ENCODE peak calls at places on chromosomes 7 and 10, in ten cellular contexts. K is endothelial cell of umbilical vein, Q is Peyer's patch, W is adrenal gland, M is HCT116, J is body of pancreas, F is breast epithelium, X is esophagus squamous epithelium, Z is heart left ventricle, H is A549. B is an unnamed sample.

GRCh38 chr7:8831386-8831785 is 398.0 kb downstream of the NXPH1 start:
- DNase-seq in M (no peak), Q (no peak), F (no peak), J (no peak), H (no peak), K (no peak), X (no peak), Z (no peak), W (no peak), B (no peak)

GRCh38 chr10:121042342-121042741 is 191.2 kb downstream of the WDR11 start:
- DNase-seq in F (no peak), K (no peak), M (no peak), H (no peak), J (no peak), Q (no peak), Z (no peak), X (no peak), W (no peak), B (no peak)

GRCh38 chr7:87806150-87806549 is 70.0 kb downstream of the SLC25A40 start:
- DNase-seq in M (no peak), W (no peak), Q (no peak), J (no peak), X (no peak), F (no peak), Z (no peak), H (no peak), K (no peak), B (no peak)

GRCh38 chr7:7911756-7912155 is 56.8 kb upstream of the GLCCI1 start:
- DNase-seq in M (no peak), Z (no peak), J (no peak), H (no peak), F (no peak), X (no peak), K (no peak), Q (no peak), W (no peak), B (no peak)

GRCh38 chr10:4546500-4546899 is 279.5 kb upstream of the AKR1E2 start:
- DNase-seq in J (no peak), Q (no peak), W (no peak), K (no peak), Z (no peak), F (no peak), X (no peak), H (no peak), M (peak; percentile 16), B (no peak)

GRCh38 chr10:124944982-124945381 is 3.1 kb downstream of the ZRANB1 start:
- DNase-seq in H (no peak), M (no peak), Z (no peak), X (no peak), J (no peak), W (no peak), Q (no peak), F (no peak), K (no peak), B (no peak)

GRCh38 chr7:57216340-57216739 is 84.1 kb upstream of the ZNF479 start:
- DNase-seq in H (no peak), X (no peak), W (no peak), Z (no peak), K (no peak), M (no peak), Q (no peak), J (no peak), F (peak; percentile 37), B (peak; percentile 2)

GRCh38 chr10:35025916-35026315 is 64.2 kb downstream of the CUL2 start:
- DNase-seq in W (no peak), Z (no peak), X (no peak), Q (no peak), F (no peak), J (no peak), K (no peak), H (no peak), M (no peak), B (no peak)

GRCh38 chr7:141378405-141378804 is 172.8 kb upstream of the AGK start:
- DNase-seq in Q (no peak), W (no peak), F (no peak), Z (no peak), K (no peak), J (no peak), H (no peak), M (no peak), X (no peak), B (no peak)

GRCh38 chr7:122597277-122597676 is 101.6 kb downstream of the RNF133 start:
- DNase-seq in Z (no peak), J (no peak), H (no peak), X (no peak), M (no peak), F (no peak), K (no peak), W (no peak), Q (no peak), B (no peak)

GRCh38 chr10:13706175-13706574 is 119.4 kb downstream of the PRPF18 start:
- DNase-seq in H (no peak), F (no peak), X (no peak), J (no peak), Z (no peak), Q (no peak), W (no peak), M (no peak), K (no peak), B (no peak)

GRCh38 chr10:13705526-13706169 is 118.9 kb downstream of the PRPF18 start:
- DNase-seq in X (no peak), K (no peak), H (no peak), Q (no peak), W (no peak), J (peak; percentile 28), F (no peak), Z (no peak), M (no peak), B (no peak)

GRCh38 chr10:13708256-13708990 is 121.7 kb downstream of the PRPF18 start:
- DNase-seq in Z (no peak), H (no peak), F (peak; percentile 87), Q (no peak), M (no peak), W (no peak), X (no peak), J (peak; percentile 39), K (no peak), B (no peak)

GRCh38 chr10:13706604-13707003 is 119.8 kb downstream of the PRPF18 start:
- DNase-seq in H (no peak), F (no peak), M (no peak), W (no peak), Q (no peak), Z (no peak), X (no peak), J (peak; percentile 34), K (no peak), B (no peak)

GRCh38 chr10:13707156-13707881 is 120.6 kb downstream of the PRPF18 start:
- DNase-seq in F (peak; percentile 72), H (peak; percentile 61), J (peak; percentile 82), X (no peak), M (no peak), Z (peak; percentile 86), K (peak; percentile 91), Q (peak; percentile 65), W (peak; percentile 61), B (peak; percentile 71)
- TF ChIP-seq POLR2A in F (no peak), H (peak; percentile 34), J (peak; percentile 79), X (no peak), M (no peak), Z (no peak), K (peak; percentile 42), Q (no peak), W (no peak), B (peak; percentile 50)

DNA sequence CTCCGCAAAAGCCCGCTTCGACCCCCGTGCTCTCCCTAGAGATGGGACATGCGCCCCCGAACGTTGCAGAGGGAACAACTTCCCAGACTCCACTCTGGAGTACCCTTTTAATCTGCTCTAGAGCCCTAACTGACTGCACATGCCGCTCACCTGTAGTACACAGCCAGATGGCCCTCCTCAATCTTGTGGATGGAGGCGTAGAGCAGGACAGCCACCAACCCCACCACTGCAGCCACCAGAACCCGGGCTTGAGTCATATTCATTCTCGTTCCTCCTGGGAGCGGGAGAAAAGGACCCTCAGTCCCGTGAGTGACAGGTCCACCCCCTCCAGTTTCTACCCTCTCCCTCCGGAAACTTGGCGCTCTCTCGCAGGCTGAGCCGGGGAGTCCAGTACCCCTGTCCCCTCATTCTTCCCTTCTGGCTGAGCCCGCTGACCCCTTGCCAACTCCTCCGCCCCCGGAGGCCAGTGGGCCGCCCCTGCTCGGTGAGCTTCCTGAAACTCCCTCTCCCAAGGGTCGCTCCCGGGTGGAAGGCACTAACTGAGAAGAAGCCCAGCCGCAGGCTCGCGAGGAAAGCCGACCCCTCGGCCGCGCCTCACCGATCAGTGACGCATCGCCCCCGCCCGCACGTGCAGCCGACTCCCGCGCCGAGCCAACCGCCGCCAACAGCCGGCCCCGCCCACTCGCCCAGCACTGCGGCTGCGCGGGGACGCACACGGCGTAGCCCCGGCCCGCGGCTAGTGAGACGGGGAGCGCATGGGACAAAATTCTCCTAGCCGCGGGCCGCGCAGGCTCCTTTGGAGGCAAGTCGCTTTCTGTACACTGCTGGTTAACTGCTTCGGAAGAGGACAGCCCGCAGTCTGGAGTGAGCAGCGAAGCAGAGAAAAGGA is at the start of gene ERLIN1:
- DNase-seq in F (peak; percentile 88), W (peak; percentile 90), J (peak; percentile 94), Q (peak; percentile 96), H (peak; percentile 85), K (peak; percentile 95), M (peak; percentile 80), X (peak; percentile 63), Z (peak; percentile 96), B (peak; percentile 94)
- TF ChIP-seq CTCF in F (no peak), W (no peak), J (no peak), Q (no peak), H (no peak), K (peak; percentile 8), M (no peak), X (no peak), Z (no peak), B (no peak)

DNA sequence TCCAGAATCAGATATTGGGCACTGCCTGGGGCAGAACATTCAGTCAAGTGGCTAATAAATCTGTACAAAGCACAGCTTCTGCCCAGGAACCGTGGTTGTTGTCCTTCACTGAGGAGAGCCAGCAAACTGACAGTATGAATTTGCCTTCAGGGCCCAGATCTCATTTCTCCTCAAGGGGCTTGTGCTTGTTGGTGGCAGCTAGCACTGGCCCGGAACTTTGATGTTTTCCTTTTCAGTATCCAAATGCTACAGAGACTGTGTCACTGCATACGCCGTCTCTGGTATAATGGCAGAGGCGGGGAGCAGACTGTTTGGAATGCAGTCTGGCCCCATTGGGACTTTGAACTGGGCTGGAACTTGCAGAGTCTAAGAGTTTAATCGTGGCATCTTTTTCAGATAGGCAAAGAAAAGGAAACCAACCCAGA is 30.4 kb upstream of the ADD3 start:
- DNase-seq in Z (no peak), F (no peak), K (no peak), W (no peak), M (no peak), Q (peak; percentile 77), H (no peak), X (no peak), J (peak; percentile 58), B (no peak)
- H3K4me1 ChIP-seq in Z (no peaks in the 10 kb centered on the region), F (no peaks in the 10 kb centered on the region), K (no peaks in the 10 kb centered on the region), W (peaks cover 28% of the 10 kb centered on the region), M (no peaks in the 10 kb centered on the region), Q (peaks cover 6% of the 10 kb centered on the region), H (peaks cover 37% of the 10 kb centered on the region), X (no peaks in the 10 kb centered on the region), J (peaks cover 56% of the 10 kb centered on the region), B (no peaks in the 10 kb centered on the region)

DNA sequence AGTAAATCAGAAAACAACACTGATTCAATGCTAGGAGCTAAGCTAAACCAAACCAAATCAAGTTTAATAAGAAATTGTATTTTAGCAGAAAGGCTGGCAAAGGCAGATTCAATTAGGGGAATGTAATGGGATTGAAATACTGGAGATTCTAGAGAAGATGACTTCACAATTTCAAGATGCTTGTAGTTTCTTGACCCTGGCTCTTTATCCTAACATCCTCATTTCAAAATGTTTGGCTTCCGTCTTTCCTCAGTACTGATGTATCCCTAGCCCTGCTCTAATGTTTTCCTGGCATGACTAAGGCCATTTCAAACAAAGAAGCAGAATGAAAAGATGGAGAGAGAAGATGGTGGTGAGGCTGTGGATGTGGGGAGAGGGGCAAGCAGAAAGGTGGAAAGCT is 2.7 kb upstream of the JCAD start:
- DNase-seq in H (no peak), W (no peak), F (no peak), X (no peak), J (no peak), Z (no peak), K (peak; percentile 27), Q (no peak), M (no peak), B (no peak)
- TF ChIP-seq POLR2A in H (no peak), W (no peak), F (no peak), X (no peak), J (no peak), Z (no peak), K (no peak), Q (no peak), M (no peak), B (no peak)

B was measured in right lobe of liver.